ENCODE peak calls at places on chromosomes 3 and 15, in eight cellular contexts. U is fibroblast of lung, B is transverse colon, O is body of pancreas, R is heart left ventricle, M is neuronal stem cell, Z is OCI-LY7, I is mammary epithelial cell. Y is an unnamed sample.
A peak's percentile ranks its signal among the peaks of the same experiment; 100 is the strongest.

GRCh38 chr3:13715961-13716360 is 163.9 kb downstream of the WNT7A start:
- DNase-seq in U (no peak), B (no peak), O (no peak), R (no peak), M (no peak), Z (no peak), I (no peak), Y (no peak)

GRCh38 chr15:44099671-44100070 is 95.4 kb downstream of the FRMD5 start:
- DNase-seq in U (peak; percentile 50), B (no peak), O (no peak), R (no peak), M (no peak), Z (no peak), I (no peak), Y (no peak)

GRCh38 chr3:196537319-196537984 is 22.3 kb upstream of the SMCO1 start:
- DNase-seq in U (peak; percentile 38), B (peak; percentile 44), O (peak; percentile 34), R (no peak), M (peak; percentile 60), Z (peak; percentile 32), I (peak; percentile 37), Y (no peak)

GRCh38 chr3:46496745-46497555 is 826 bp upstream of the RTP3 start:
- DNase-seq in U (peak; percentile 20), B (peak; percentile 52), O (no peak), R (no peak), M (no peak), Z (peak; percentile 72), I (no peak), Y (no peak)

GRCh38 chr15:40746916-40747418 is 8.1 kb downstream of the RMDN3 start:
- DNase-seq in U (peak; percentile 68), B (no peak), O (no peak), R (no peak), M (no peak), Z (no peak), I (no peak), Y (no peak)

GRCh38 chr3:13205567-13206143 is 132.4 kb upstream of the IQSEC1 start:
- DNase-seq in U (no peak), B (no peak), O (no peak), R (no peak), M (no peak), Z (no peak), I (no peak), Y (no peak)

GRCh38 chr3:115990669-115991068 is 367.4 kb downstream of the GAP43 start:
- DNase-seq in U (no peak), B (no peak), O (no peak), R (no peak), M (no peak), Z (no peak), I (no peak), Y (no peak)

GRCh38 chr15:89936793-89937265 is 24.1 kb upstream of the ARPIN start:
- DNase-seq in U (no peak), B (no peak), O (no peak), R (no peak), M (no peak), Z (no peak), I (no peak), Y (no peak)

GRCh38 chr15:86481720-86482119 is 402.0 kb downstream of the AGBL1 start:
- DNase-seq in U (no peak), B (no peak), O (no peak), R (no peak), M (no peak), Z (no peak), I (no peak), Y (no peak)

GRCh38 chr3:77489216-77489615 is 449.3 kb downstream of the ROBO2 start:
- DNase-seq in U (no peak), B (no peak), O (no peak), R (no peak), M (no peak), Z (no peak), I (no peak), Y (no peak)

GRCh38 chr15:70478251-70478990 is 284.9 kb downstream of the UACA start:
- DNase-seq in U (no peak), B (peak; percentile 56), O (no peak), R (peak; percentile 23), M (no peak), Z (peak; percentile 70), I (no peak), Y (no peak)

GRCh38 chr3:98778852-98779379 is 15.8 kb downstream of the ST3GAL6 start:
- DNase-seq in U (peak; percentile 93), B (no peak), O (no peak), R (no peak), M (no peak), Z (no peak), I (peak; percentile 94), Y (no peak)

GRCh38 chr3:45026957-45027356 is 854 bp downstream of the CLEC3B start:
- DNase-seq in U (peak; percentile 49), B (peak; percentile 32), O (no peak), R (peak; percentile 88), M (no peak), Z (no peak), I (peak; percentile 27), Y (no peak)

GRCh38 chr15:66899555-66900350 is 165.6 kb upstream of the SMAD3 start:
- DNase-seq in U (no peak), B (no peak), O (no peak), R (no peak), M (no peak), Z (no peak), I (no peak), Y (no peak)

GRCh38 chr3:47012342-47013230 is 33.1 kb downstream of the NBEAL2 start:
- DNase-seq in U (no peak), B (no peak), O (no peak), R (no peak), M (no peak), Z (no peak), I (no peak), Y (no peak)

GRCh38 chr15:91944334-91944733 is 90.8 kb downstream of the SLCO3A1 start:
- DNase-seq in U (no peak), B (no peak), O (no peak), R (no peak), M (no peak), Z (no peak), I (no peak), Y (no peak)

GRCh38 chr15:91946914-91947313 is 93.4 kb downstream of the SLCO3A1 start:
- DNase-seq in U (no peak), B (no peak), O (no peak), R (peak; percentile 48), M (no peak), Z (no peak), I (no peak), Y (no peak)

GRCh38 chr15:91947370-91947769 is 93.9 kb downstream of the SLCO3A1 start:
- DNase-seq in U (no peak), B (no peak), O (no peak), R (no peak), M (no peak), Z (no peak), I (peak; percentile 22), Y (no peak)

GRCh38 chr15:91945385-91945784 is 91.9 kb downstream of the SLCO3A1 start:
- DNase-seq in U (no peak), B (no peak), O (no peak), R (no peak), M (no peak), Z (no peak), I (no peak), Y (no peak)

DNA sequence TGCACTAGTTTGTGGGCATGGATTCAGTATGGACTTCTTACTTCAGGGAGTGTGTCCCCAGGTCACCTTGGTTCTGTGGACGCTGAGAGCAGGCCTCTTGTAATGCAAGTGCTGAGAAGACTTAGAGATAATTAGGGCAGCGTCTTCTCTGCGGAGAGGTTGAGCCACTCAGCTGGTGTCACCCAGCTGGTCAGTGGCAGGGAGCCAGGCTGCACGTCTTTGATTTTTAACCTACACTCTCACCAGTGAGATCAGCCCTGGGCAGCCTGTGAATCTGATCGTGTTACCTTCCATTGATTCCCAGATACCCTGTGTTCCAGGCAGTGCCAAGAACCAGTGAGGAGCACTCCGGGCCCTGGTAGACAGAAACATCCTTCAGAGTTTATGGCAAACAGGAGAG is 92.6 kb downstream of the SLCO3A1 start:
- DNase-seq in U (no peak), B (no peak), O (no peak), R (no peak), M (no peak), Z (no peak), I (no peak), Y (no peak)
- H3K4me1 ChIP-seq in U (peaks cover 25% of the 10 kb centered on the region), B (peaks cover 39% of the 10 kb centered on the region), O (peaks cover 73% of the 10 kb centered on the region), R (peaks cover 36% of the 10 kb centered on the region), M (peaks cover 30% of the 10 kb centered on the region), Z (peaks cover 23% of the 10 kb centered on the region), I (peaks cover 69% of the 10 kb centered on the region), Y (no peaks in the 10 kb centered on the region)

DNA sequence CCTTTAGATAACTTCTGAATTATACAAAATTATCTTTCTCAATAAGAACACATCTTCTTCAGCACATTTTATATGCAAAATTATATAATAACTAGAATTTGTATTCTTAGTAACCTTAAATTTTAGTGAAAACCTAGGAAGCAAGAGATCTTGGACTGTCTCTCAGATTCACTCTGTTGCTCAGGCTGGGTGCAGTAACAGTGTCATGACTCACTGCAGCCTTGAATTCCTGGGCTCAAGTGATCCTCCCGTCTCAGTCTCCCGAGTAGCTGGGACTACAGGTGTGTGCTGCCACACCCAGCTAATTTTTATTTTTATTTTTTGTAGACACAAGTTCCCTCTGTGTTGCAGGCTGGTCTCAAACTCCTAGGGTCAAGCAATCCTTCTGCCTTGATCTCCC is 29.9 kb downstream of the MKRN3 start:
- DNase-seq in U (no peak), B (no peak), O (no peak), R (no peak), M (no peak), Z (no peak), I (no peak), Y (no peak)
- H3K9me3 ChIP-seq in U (no peaks in the 10 kb centered on the region), B (no peaks in the 10 kb centered on the region), O (no peaks in the 10 kb centered on the region), R (no peaks in the 10 kb centered on the region), M (no peaks in the 10 kb centered on the region), Z (no peaks in the 10 kb centered on the region), I (peaks cover 20% of the 10 kb centered on the region), Y (no peaks in the 10 kb centered on the region)

GRCh38 chr3:54196330-54196975 is 74.1 kb downstream of the CACNA2D3 start:
- DNase-seq in U (no peak), B (no peak), O (no peak), R (no peak), M (no peak), Z (no peak), I (no peak), Y (no peak)
- H3K4me1 ChIP-seq in U (no peaks in the 10 kb centered on the region), B (no peaks in the 10 kb centered on the region), O (no peaks in the 10 kb centered on the region), R (peaks cover 4% of the 10 kb centered on the region), M (no peaks in the 10 kb centered on the region), Z (no peaks in the 10 kb centered on the region), I (no peaks in the 10 kb centered on the region), Y (no peaks in the 10 kb centered on the region)

GRCh38 chr15:79923515-79924169 is 26.8 kb upstream of the MTHFS start:
- DNase-seq in U (peak; percentile 91), B (peak; percentile 98), O (peak; percentile 98), R (peak; percentile 93), M (peak; percentile 96), Z (peak; percentile 98), I (peak; percentile 97), Y (peak; percentile 94)

GRCh38 chr15:79924379-79924778 is 27.6 kb upstream of the MTHFS start:
- DNase-seq in U (no peak), B (no peak), O (peak; percentile 25), R (no peak), M (no peak), Z (no peak), I (no peak), Y (no peak)

GRCh38 chr15:79923068-79923514 is 26.3 kb upstream of the MTHFS start:
- DNase-seq in U (peak; percentile 38), B (peak; percentile 81), O (peak; percentile 62), R (peak; percentile 66), M (peak; percentile 39), Z (peak; percentile 74), I (peak; percentile 64), Y (peak; percentile 43)

GRCh38 chr15:79919749-79920511 is 23.1 kb upstream of the MTHFS start:
- DNase-seq in U (no peak), B (no peak), O (no peak), R (no peak), M (no peak), Z (peak; percentile 55), I (no peak), Y (no peak)

GRCh38 chr15:79922512-79923067 is 25.8 kb upstream of the MTHFS start:
- DNase-seq in U (peak; percentile 12), B (no peak), O (no peak), R (no peak), M (no peak), Z (no peak), I (no peak), Y (peak; percentile 5)
- H3K9me3 ChIP-seq in U (no peaks in the 10 kb centered on the region), B (peaks cover 32% of the 10 kb centered on the region), O (peaks cover 19% of the 10 kb centered on the region), R (no peaks in the 10 kb centered on the region), M (peaks cover 53% of the 10 kb centered on the region), Z (peaks cover 44% of the 10 kb centered on the region), I (peaks cover 22% of the 10 kb centered on the region), Y (peaks cover 6% of the 10 kb centered on the region)

Y was measured in SJCRH30.